ENCODE peak calls at places on chromosome 6, in seven cellular contexts. E is iris pigment epithelial cell, A is GDM1, K is EH, F is T-helper 2 cell, P is GM23248, J is PC-3. Y is an unnamed sample.

GRCh38 chr6:74066168-74066871 is 370.3 kb downstream of the CD109 start:
- DNase-seq in E (peak), A (no peak), K (peak), F (no peak), P (peak), J (peak), Y (peak)

GRCh38 chr6:160891690-160892089 is 99.9 kb upstream of the MAP3K4 start:
- DNase-seq in E (no peak), A (no peak), K (no peak), F (no peak), P (no peak), J (no peak), Y (no peak)

GRCh38 chr6:116265081-116265829 is 11.4 kb upstream of the TSPYL4 start:
- DNase-seq in E (no peak), A (no peak), K (peak), F (no peak), P (peak), J (peak), Y (no peak)

GRCh38 chr6:68651018-68651985 is 16.2 kb downstream of the ADGRB3 start:
- DNase-seq in E (peak), A (no peak), K (no peak), F (no peak), P (no peak), J (no peak), Y (peak)

GRCh38 chr6:112034236-112034990 is 19.5 kb upstream of the CCN6 start:
- DNase-seq in E (no peak), A (no peak), K (no peak), F (no peak), P (no peak), J (no peak), Y (no peak)

GRCh38 chr6:122422003-122422402 is 22.6 kb downstream of the HSF2 start:
- DNase-seq in E (no peak), A (no peak), K (no peak), F (no peak), P (no peak), J (no peak), Y (no peak)

GRCh38 chr6:36135053-36135731 is 4.9 kb downstream of the MAPK13 start:
- DNase-seq in E (no peak), A (no peak), K (no peak), F (no peak), P (no peak), J (no peak), Y (no peak)

GRCh38 chr6:119350202-119351004 is 842 bp upstream of the MAN1A1 start:
- DNase-seq in E (peak), A (peak), K (peak), F (peak), P (peak), J (peak), Y (peak)

GRCh38 chr6:76771076-76771634 is 692.1 kb downstream of the HTR1B start:
- DNase-seq in E (no peak), A (no peak), K (no peak), F (no peak), P (no peak), J (no peak), Y (no peak)

GRCh38 chr6:109373762-109374161 is 8.5 kb downstream of the CD164 start:
- DNase-seq in E (no peak), A (no peak), K (no peak), F (no peak), P (peak), J (no peak), Y (no peak)

GRCh38 chr6:43096451-43097097 is 20.5 kb downstream of the PTK7 start:
- DNase-seq in E (peak), A (no peak), K (peak), F (no peak), P (peak), J (peak), Y (peak)

GRCh38 chr6:14540859-14541540 is 423.4 kb downstream of the CD83 start:
- DNase-seq in E (peak), A (no peak), K (no peak), F (no peak), P (peak), J (peak), Y (no peak)

GRCh38 chr6:13445005-13445743 is 42.2 kb downstream of the GFOD1 start:
- DNase-seq in E (peak), A (peak), K (peak), F (no peak), P (no peak), J (no peak), Y (peak)

GRCh38 chr6:39555136-39555535 is 170.1 kb downstream of the KIF6 start:
- DNase-seq in E (no peak), A (no peak), K (no peak), F (no peak), P (no peak), J (no peak), Y (no peak)

GRCh38 chr6:42860481-42860880 is 18.9 kb upstream of the RPL7L1 start:
- DNase-seq in E (no peak), A (no peak), K (no peak), F (no peak), P (no peak), J (no peak), Y (no peak)

GRCh38 chr6:117783280-117783679 is 108.0 kb downstream of the NUS1 start:
- DNase-seq in E (no peak), A (no peak), K (no peak), F (no peak), P (no peak), J (no peak), Y (no peak)

GRCh38 chr6:159080217-159080976 is 35.6 kb upstream of the TAGAP start:
- DNase-seq in E (no peak), A (no peak), K (no peak), F (no peak), P (no peak), J (no peak), Y (no peak)

GRCh38 chr6:8539446-8539845 is 104.1 kb upstream of the SLC35B3 start:
- DNase-seq in E (peak), A (no peak), K (peak), F (no peak), P (peak), J (peak), Y (peak)

GRCh38 chr6:43923376-43924221 is 153.6 kb downstream of the VEGFA start:
- DNase-seq in E (no peak), A (no peak), K (peak), F (no peak), P (peak), J (peak), Y (peak)

GRCh38 chr6:160177220-160177619 is 55.6 kb downstream of the SLC22A1 start:
- DNase-seq in E (no peak), A (no peak), K (no peak), F (no peak), P (no peak), J (peak), Y (no peak)

GRCh38 chr6:138527376-138528092 is 28.2 kb upstream of the NHSL1 start:
- DNase-seq in E (no peak), A (no peak), K (no peak), F (no peak), P (no peak), J (no peak), Y (no peak)

GRCh38 chr6:14612016-14612415 is 494.4 kb downstream of the CD83 start:
- DNase-seq in E (no peak), A (no peak), K (peak), F (no peak), P (peak), J (peak), Y (peak)

GRCh38 chr6:18058429-18058828 is 64.0 kb downstream of the NHLRC1 start:
- DNase-seq in E (no peak), A (no peak), K (no peak), F (no peak), P (no peak), J (no peak), Y (no peak)

GRCh38 chr6:128491643-128492206 is 28.7 kb downstream of the PTPRK start:
- DNase-seq in E (peak), A (no peak), K (no peak), F (no peak), P (no peak), J (peak), Y (peak)